ENCODE peak calls at places on chromosomes 13 and 19, in seven cellular contexts. O is lung, L is osteocyte, V is WTC11, T is astrocyte, S is epithelial cell of esophagus, Q is fibroblast of the aortic adventitia. E is an unnamed sample.

GRCh38 chr19:7857727-7858701 is 16.2 kb downstream of the PRR36 start:
- DNase-seq in O (no peak), L (no peak), V (peak), T (no peak), S (no peak), Q (no peak), E (peak)

GRCh38 chr13:40626566-40626965 is 39.9 kb downstream of the FOXO1 start:
- DNase-seq in O (no peak), L (no peak), V (no peak), T (no peak), S (no peak), Q (no peak), E (no peak)

GRCh38 chr19:2180114-2180513 is 16.4 kb downstream of the DOT1L start:
- DNase-seq in O (no peak), L (no peak), V (no peak), T (no peak), S (no peak), Q (no peak), E (no peak)

GRCh38 chr13:79225487-79226232 is 180.4 kb downstream of the RBM26 start:
- DNase-seq in O (no peak), L (no peak), V (no peak), T (no peak), S (peak), Q (no peak), E (no peak)

GRCh38 chr13:43405457-43405856 is 381.3 kb downstream of the ENOX1 start:
- DNase-seq in O (no peak), L (no peak), V (no peak), T (peak), S (peak), Q (peak), E (no peak)

GRCh38 chr19:39970424-39970673 is 616 bp upstream of the PSMC4 start:
- DNase-seq in O (no peak), L (no peak), V (no peak), T (no peak), S (no peak), Q (no peak), E (no peak)

GRCh38 chr13:51955841-51956603 is 55.2 kb downstream of the ATP7B start:
- DNase-seq in O (no peak), L (no peak), V (no peak), T (no peak), S (no peak), Q (no peak), E (no peak)

GRCh38 chr13:110444226-110444653 is 117.3 kb downstream of the RAB20 start:
- DNase-seq in O (no peak), L (no peak), V (no peak), T (peak), S (peak), Q (peak), E (no peak)

GRCh38 chr19:45960595-45961235 is 12.9 kb downstream of the NOVA2 start:
- DNase-seq in O (no peak), L (no peak), V (peak), T (no peak), S (no peak), Q (no peak), E (no peak)

GRCh38 chr13:25977671-25978070 is 74.1 kb downstream of the SHISA2 start:
- DNase-seq in O (no peak), L (no peak), V (no peak), T (no peak), S (no peak), Q (no peak), E (no peak)

GRCh38 chr19:48497728-48498575 is 13.7 kb downstream of the LMTK3 start:
- DNase-seq in O (no peak), L (no peak), V (no peak), T (no peak), S (no peak), Q (no peak), E (no peak)

GRCh38 chr13:85313761-85314503 is 485.3 kb downstream of the SLITRK6 start:
- DNase-seq in O (no peak), L (no peak), V (no peak), T (peak), S (peak), Q (no peak), E (no peak)

GRCh38 chr13:114064516-114065140 is 67.8 kb downstream of the RASA3 start:
- DNase-seq in O (no peak), L (no peak), V (no peak), T (no peak), S (peak), Q (peak), E (no peak)

GRCh38 chr19:3593156-3593555 is 7.9 kb downstream of the GIPC3 start:
- DNase-seq in O (no peak), L (no peak), V (peak), T (no peak), S (no peak), Q (no peak), E (no peak)

GRCh38 chr19:45130888-45131615 is 29.7 kb downstream of the NKPD1 start:
- DNase-seq in O (no peak), L (no peak), V (no peak), T (no peak), S (peak), Q (no peak), E (no peak)

GRCh38 chr19:7830272-7830771 is 304 bp downstream of the EVI5L start:
- DNase-seq in O (no peak), L (no peak), V (no peak), T (no peak), S (no peak), Q (no peak), E (no peak)

GRCh38 chr13:27559714-27560113 is 60.6 kb downstream of the LNX2 start:
- DNase-seq in O (no peak), L (no peak), V (no peak), T (no peak), S (peak), Q (no peak), E (no peak)

GRCh38 chr13:27551563-27551962 is 68.8 kb downstream of the LNX2 start:
- DNase-seq in O (no peak), L (no peak), V (no peak), T (no peak), S (no peak), Q (no peak), E (no peak)

GRCh38 chr13:27556109-27556508 is 64.2 kb downstream of the LNX2 start:
- DNase-seq in O (no peak), L (peak), V (no peak), T (peak), S (no peak), Q (peak), E (no peak)
- TF ChIP-seq CTCF in O (no peak), L (peak), V (no peak), T (peak), S (no peak), Q (peak), E (peak)

GRCh38 chr19:15779756-15780476 is 7.5 kb upstream of the OR10H5 start:
- DNase-seq in O (peak), L (no peak), V (no peak), T (no peak), S (no peak), Q (peak), E (no peak)
- TF ChIP-seq CTCF in O (no peak), L (no peak), V (no peak), T (no peak), S (no peak), Q (no peak), E (no peak)

GRCh38 chr13:109198585-109198984 is 569.2 kb downstream of the MYO16 start:
- DNase-seq in O (peak), L (no peak), V (no peak), T (peak), S (peak), Q (peak), E (no peak)

GRCh38 chr13:109199280-109199679 is 569.9 kb downstream of the MYO16 start:
- DNase-seq in O (no peak), L (no peak), V (no peak), T (no peak), S (no peak), Q (no peak), E (no peak)

GRCh38 chr13:109200556-109200955 is 571.1 kb downstream of the MYO16 start:
- DNase-seq in O (no peak), L (no peak), V (no peak), T (no peak), S (no peak), Q (no peak), E (no peak)

GRCh38 chr13:109192306-109192705 is 562.9 kb downstream of the MYO16 start:
- DNase-seq in O (no peak), L (no peak), V (no peak), T (no peak), S (no peak), Q (no peak), E (no peak)

GRCh38 chr13:109196896-109197295 is 567.5 kb downstream of the MYO16 start:
- DNase-seq in O (no peak), L (no peak), V (peak), T (no peak), S (no peak), Q (no peak), E (no peak)
- TF ChIP-seq CTCF in O (no peak), L (no peak), V (no peak), T (peak), S (peak), Q (no peak), E (no peak)

GRCh38 chr13:30113983-30114491 is 193.3 kb downstream of the KATNAL1 start:
- DNase-seq in O (peak), L (no peak), V (no peak), T (peak), S (no peak), Q (peak), E (no peak)

GRCh38 chr13:30113531-30113930 is 193.8 kb downstream of the KATNAL1 start:
- DNase-seq in O (no peak), L (no peak), V (no peak), T (no peak), S (no peak), Q (peak), E (no peak)

GRCh38 chr13:30116379-30116778 is 191.0 kb downstream of the KATNAL1 start:
- DNase-seq in O (no peak), L (no peak), V (no peak), T (no peak), S (no peak), Q (no peak), E (no peak)

GRCh38 chr13:30114586-30115256 is 192.6 kb downstream of the KATNAL1 start:
- DNase-seq in O (peak), L (peak), V (peak), T (peak), S (peak), Q (peak), E (peak)

GRCh38 chr13:30115257-30115600 is 192.1 kb downstream of the KATNAL1 start:
- DNase-seq in O (no peak), L (no peak), V (no peak), T (no peak), S (no peak), Q (no peak), E (no peak)
- TF ChIP-seq CTCF in O (no peak), L (peak), V (peak), T (no peak), S (no peak), Q (no peak), E (no peak)

GRCh38 chr13:106533101-106533939 is 2.1 kb downstream of the EFNB2 start:
- DNase-seq in O (peak), L (peak), V (peak), T (peak), S (peak), Q (peak), E (peak)
- TF ChIP-seq CTCF in O (no peak), L (peak), V (peak), T (peak), S (peak), Q (peak), E (peak)

DNA sequence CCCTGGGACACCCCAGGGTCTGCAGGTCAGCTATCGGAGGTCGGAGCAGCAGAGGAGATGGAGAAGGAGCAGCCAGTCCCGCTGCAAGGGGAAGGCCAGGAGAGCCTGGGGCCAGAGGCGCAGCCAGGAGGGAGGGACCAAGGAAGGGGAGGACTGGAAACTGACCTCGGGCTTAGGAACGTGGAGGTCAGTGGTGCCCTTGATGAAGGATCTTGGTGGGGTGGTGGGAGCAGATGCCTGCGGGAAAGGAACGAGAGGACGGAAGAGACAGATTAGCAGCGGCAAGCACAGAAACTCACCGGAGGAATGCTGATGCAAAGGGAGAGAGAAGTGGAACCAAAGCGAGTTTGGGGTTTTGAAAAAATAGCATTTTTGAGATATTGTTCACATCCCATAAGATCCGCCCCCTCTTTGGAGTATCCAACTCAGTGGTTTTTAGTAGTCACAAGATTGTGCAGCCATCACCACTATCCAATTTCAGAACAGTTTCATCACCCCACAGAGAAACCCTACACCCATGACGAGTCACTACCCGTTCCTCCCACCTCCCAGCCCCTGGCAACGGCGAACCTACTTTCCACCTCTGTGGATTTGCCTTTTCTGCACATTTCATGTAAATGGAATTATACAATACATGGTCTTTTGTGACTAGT is 22.1 kb downstream of the PLEKHF1 start:
- DNase-seq in O (no peak), L (peak), V (no peak), T (peak), S (peak), Q (peak), E (no peak)
- TF ChIP-seq CTCF in O (no peak), L (no peak), V (no peak), T (no peak), S (no peak), Q (no peak), E (no peak)

DNA sequence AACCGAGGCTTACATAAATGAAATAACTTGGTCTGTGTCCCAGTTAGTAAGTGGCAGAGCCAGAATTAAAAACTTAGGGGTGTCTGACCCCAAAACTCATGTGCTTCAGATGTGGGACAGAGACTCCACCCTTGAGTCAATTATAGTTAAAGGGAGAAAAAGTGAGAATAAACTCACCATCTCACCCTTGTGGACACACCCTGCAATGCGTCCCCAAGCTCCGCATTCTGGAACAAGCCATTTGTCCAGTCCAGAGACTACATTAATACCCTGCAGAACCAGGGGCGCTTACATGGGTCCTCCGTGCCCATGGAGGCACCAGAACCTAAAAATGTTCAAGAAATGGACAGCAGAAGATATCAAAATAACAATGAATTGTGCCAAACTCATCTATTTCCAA is 207.0 kb upstream of the ZNF507 start:
- DNase-seq in O (no peak), L (no peak), V (peak), T (no peak), S (no peak), Q (no peak), E (no peak)
- TF ChIP-seq CTCF in O (no peak), L (no peak), V (no peak), T (no peak), S (no peak), Q (no peak), E (no peak)

GRCh38 chr19:38710928-38711725 is 33.1 kb downstream of the CAPN12 start:
- DNase-seq in O (no peak), L (no peak), V (no peak), T (no peak), S (no peak), Q (no peak), E (no peak)

GRCh38 chr19:38712161-38712748 is 32.0 kb downstream of the CAPN12 start:
- DNase-seq in O (no peak), L (no peak), V (no peak), T (no peak), S (no peak), Q (no peak), E (no peak)

GRCh38 chr19:38713227-38713649 is 31.0 kb downstream of the CAPN12 start:
- DNase-seq in O (no peak), L (no peak), V (no peak), T (no peak), S (no peak), Q (peak), E (no peak)

GRCh38 chr19:38710416-38710702 is 33.9 kb downstream of the CAPN12 start:
- DNase-seq in O (no peak), L (no peak), V (no peak), T (no peak), S (no peak), Q (no peak), E (no peak)

DNA sequence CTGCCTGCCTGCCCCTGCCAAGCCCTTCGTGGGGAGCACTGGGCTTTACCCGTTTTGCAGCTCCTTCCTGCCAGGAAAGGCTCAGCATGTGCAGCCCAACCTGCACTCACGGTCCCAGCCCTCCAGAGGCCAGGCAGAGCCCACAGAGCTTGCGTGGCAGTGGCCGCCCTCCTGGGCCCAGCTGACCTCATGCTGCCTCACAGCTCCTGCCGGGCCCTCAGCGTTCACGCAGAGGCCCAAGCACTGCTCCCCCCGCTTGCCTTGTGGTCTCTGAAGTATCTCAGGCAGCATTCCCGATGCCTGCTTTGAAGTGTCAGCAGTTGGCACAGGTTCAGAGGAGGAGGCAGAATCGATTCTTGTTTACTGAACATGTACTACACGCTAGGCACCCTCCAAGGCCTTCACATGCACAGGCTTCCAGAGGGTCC is 32.5 kb downstream of the CAPN12 start:
- DNase-seq in O (peak), L (no peak), V (no peak), T (peak), S (no peak), Q (peak), E (no peak)
- TF ChIP-seq CTCF in O (no peak), L (no peak), V (no peak), T (no peak), S (no peak), Q (peak), E (no peak)

GRCh38 chr19:54096642-54097106 is 3.9 kb downstream of the OSCAR start:
- DNase-seq in O (no peak), L (no peak), V (peak), T (peak), S (peak), Q (peak), E (no peak)
- TF ChIP-seq CTCF in O (no peak), L (peak), V (no peak), T (peak), S (peak), Q (peak), E (peak)

E was measured in D721Med.